ENCODE peak calls at places on chromosomes 13 and 19, in six cellular contexts. One of them, this sample, is unnamed.

GRCh38 chr13:80361883-80362327 is 21.0 kb upstream of the SPRY2 start:
- DNase-seq in heart left ventricle: no peak
- DNase-seq in right lobe of liver: no peak
- DNase-seq in HCT116: no peak
- DNase-seq in IMR-90: no peak
- DNase-seq in stomach: no peak
- DNase-seq in this sample: no peak

GRCh38 chr13:101626925-101627555 is 174.6 kb downstream of the ITGBL1 start:
- DNase-seq in right lobe of liver: no peak
- DNase-seq in HCT116: no peak
- DNase-seq in stomach: no peak
- DNase-seq in heart left ventricle: no peak
- DNase-seq in IMR-90: peak
- DNase-seq in this sample: no peak

GRCh38 chr19:23799321-23799720 is 40.6 kb upstream of the ZNF681 start:
- DNase-seq in IMR-90: no peak
- DNase-seq in heart left ventricle: no peak
- DNase-seq in HCT116: no peak
- DNase-seq in stomach: no peak
- DNase-seq in right lobe of liver: no peak
- DNase-seq in this sample: no peak

GRCh38 chr19:2523630-2524311 is 47.8 kb downstream of the GADD45B start:
- DNase-seq in heart left ventricle: no peak
- DNase-seq in IMR-90: peak
- DNase-seq in HCT116: no peak
- DNase-seq in stomach: no peak
- DNase-seq in right lobe of liver: no peak
- DNase-seq in this sample: peak

GRCh38 chr13:112652512-112653458 is 37.1 kb upstream of the ATP11A start:
- DNase-seq in heart left ventricle: peak
- DNase-seq in HCT116: no peak
- DNase-seq in IMR-90: no peak
- DNase-seq in stomach: no peak
- DNase-seq in right lobe of liver: no peak
- DNase-seq in this sample: no peak

GRCh38 chr19:44816301-44816700 is 7.4 kb downstream of the BCAM start:
- DNase-seq in heart left ventricle: no peak
- DNase-seq in IMR-90: no peak
- DNase-seq in right lobe of liver: no peak
- DNase-seq in stomach: no peak
- DNase-seq in HCT116: no peak
- DNase-seq in this sample: no peak

GRCh38 chr19:19488041-19488874 is 27.1 kb downstream of the TSSK6 start:
- DNase-seq in IMR-90: no peak
- DNase-seq in stomach: peak
- DNase-seq in right lobe of liver: peak
- DNase-seq in HCT116: no peak
- DNase-seq in heart left ventricle: peak
- DNase-seq in this sample: no peak

GRCh38 chr19:41416194-41416674 is 10.9 kb downstream of the B3GNT8 start:
- DNase-seq in heart left ventricle: no peak
- DNase-seq in right lobe of liver: no peak
- DNase-seq in HCT116: no peak
- DNase-seq in IMR-90: no peak
- DNase-seq in stomach: no peak
- DNase-seq in this sample: no peak

GRCh38 chr13:34578917-34579316 is 363.2 kb upstream of the NBEA start:
- DNase-seq in IMR-90: no peak
- DNase-seq in HCT116: no peak
- DNase-seq in stomach: no peak
- DNase-seq in right lobe of liver: no peak
- DNase-seq in heart left ventricle: no peak
- DNase-seq in this sample: no peak

GRCh38 chr19:16589917-16590316 is 17.7 kb upstream of the SLC35E1 start:
- DNase-seq in IMR-90: no peak
- DNase-seq in HCT116: no peak
- DNase-seq in right lobe of liver: no peak
- DNase-seq in heart left ventricle: no peak
- DNase-seq in stomach: no peak
- DNase-seq in this sample: no peak

GRCh38 chr19:29628661-29629385 is 22.7 kb downstream of the POP4 start:
- DNase-seq in heart left ventricle: no peak
- DNase-seq in HCT116: no peak
- DNase-seq in stomach: no peak
- DNase-seq in right lobe of liver: no peak
- DNase-seq in IMR-90: no peak
- DNase-seq in this sample: no peak

GRCh38 chr19:33520048-33520643 is 1.4 kb downstream of the PEPD start:
- DNase-seq in heart left ventricle: no peak
- DNase-seq in HCT116: no peak
- DNase-seq in right lobe of liver: no peak
- DNase-seq in stomach: no peak
- DNase-seq in IMR-90: no peak
- DNase-seq in this sample: no peak

GRCh38 chr19:53545271-53546065 is 7.5 kb downstream of the ZNF331 start:
- DNase-seq in HCT116: no peak
- DNase-seq in right lobe of liver: no peak
- DNase-seq in stomach: no peak
- DNase-seq in heart left ventricle: no peak
- DNase-seq in IMR-90: peak
- DNase-seq in this sample: peak

GRCh38 chr19:10019246-10019645 is 6.0 kb downstream of the RDH8 start:
- DNase-seq in right lobe of liver: no peak
- DNase-seq in HCT116: no peak
- DNase-seq in heart left ventricle: no peak
- DNase-seq in stomach: no peak
- DNase-seq in IMR-90: no peak
- DNase-seq in this sample: no peak

GRCh38 chr13:19062019-19062646 is 119.5 kb downstream of the TUBA3C start:
- DNase-seq in right lobe of liver: no peak
- DNase-seq in heart left ventricle: no peak
- DNase-seq in stomach: no peak
- DNase-seq in HCT116: no peak
- DNase-seq in IMR-90: no peak
- DNase-seq in this sample: no peak

GRCh38 chr19:44770550-44771257 is 7.0 kb upstream of the CBLC start:
- DNase-seq in stomach: peak
- DNase-seq in HCT116: peak
- DNase-seq in right lobe of liver: peak
- DNase-seq in IMR-90: peak
- DNase-seq in heart left ventricle: peak
- DNase-seq in this sample: peak

GRCh38 chr13:99357149-99357596 is 50.0 kb upstream of the GPR183 start:
- DNase-seq in IMR-90: peak
- DNase-seq in HCT116: no peak
- DNase-seq in heart left ventricle: no peak
- DNase-seq in right lobe of liver: no peak
- DNase-seq in stomach: no peak
- DNase-seq in this sample: peak

GRCh38 chr13:26968431-26969335 is 202.9 kb downstream of the USP12 start:
- DNase-seq in IMR-90: peak
- DNase-seq in heart left ventricle: no peak
- DNase-seq in HCT116: no peak
- DNase-seq in right lobe of liver: peak
- DNase-seq in stomach: peak
- DNase-seq in this sample: peak

GRCh38 chr13:57865600-57866294 is 234.2 kb downstream of the PCDH17 start:
- DNase-seq in stomach: no peak
- DNase-seq in heart left ventricle: no peak
- DNase-seq in HCT116: no peak
- DNase-seq in IMR-90: no peak
- DNase-seq in right lobe of liver: no peak
- DNase-seq in this sample: no peak

GRCh38 chr13:93004919-93005318 is 221.7 kb upstream of the GPC6 start:
- DNase-seq in HCT116: no peak
- DNase-seq in heart left ventricle: no peak
- DNase-seq in stomach: no peak
- DNase-seq in IMR-90: peak
- DNase-seq in right lobe of liver: no peak
- DNase-seq in this sample: no peak

GRCh38 chr13:113458218-113459065 is 5.2 kb upstream of the ADPRHL1 start:
- DNase-seq in right lobe of liver: no peak
- DNase-seq in stomach: no peak
- DNase-seq in heart left ventricle: peak
- DNase-seq in HCT116: no peak
- DNase-seq in IMR-90: peak
- DNase-seq in this sample: peak

GRCh38 chr13:45714170-45714569 is 12.1 kb downstream of the CBY2 start:
- DNase-seq in heart left ventricle: no peak
- DNase-seq in stomach: no peak
- DNase-seq in right lobe of liver: no peak
- DNase-seq in IMR-90: no peak
- DNase-seq in HCT116: no peak
- DNase-seq in this sample: no peak

GRCh38 chr13:31372454-31372853 is 172.7 kb downstream of the B3GLCT start:
- DNase-seq in IMR-90: no peak
- DNase-seq in stomach: no peak
- DNase-seq in HCT116: no peak
- DNase-seq in right lobe of liver: no peak
- DNase-seq in heart left ventricle: no peak
- DNase-seq in this sample: no peak
- TF ChIP-seq POLR2A in IMR-90: no peak
- TF ChIP-seq POLR2A in stomach: no peak
- TF ChIP-seq POLR2A in HCT116: no peak
- TF ChIP-seq POLR2A in right lobe of liver: no peak
- TF ChIP-seq POLR2A in heart left ventricle: no peak
- TF ChIP-seq POLR2A in this sample: no peak

DNA sequence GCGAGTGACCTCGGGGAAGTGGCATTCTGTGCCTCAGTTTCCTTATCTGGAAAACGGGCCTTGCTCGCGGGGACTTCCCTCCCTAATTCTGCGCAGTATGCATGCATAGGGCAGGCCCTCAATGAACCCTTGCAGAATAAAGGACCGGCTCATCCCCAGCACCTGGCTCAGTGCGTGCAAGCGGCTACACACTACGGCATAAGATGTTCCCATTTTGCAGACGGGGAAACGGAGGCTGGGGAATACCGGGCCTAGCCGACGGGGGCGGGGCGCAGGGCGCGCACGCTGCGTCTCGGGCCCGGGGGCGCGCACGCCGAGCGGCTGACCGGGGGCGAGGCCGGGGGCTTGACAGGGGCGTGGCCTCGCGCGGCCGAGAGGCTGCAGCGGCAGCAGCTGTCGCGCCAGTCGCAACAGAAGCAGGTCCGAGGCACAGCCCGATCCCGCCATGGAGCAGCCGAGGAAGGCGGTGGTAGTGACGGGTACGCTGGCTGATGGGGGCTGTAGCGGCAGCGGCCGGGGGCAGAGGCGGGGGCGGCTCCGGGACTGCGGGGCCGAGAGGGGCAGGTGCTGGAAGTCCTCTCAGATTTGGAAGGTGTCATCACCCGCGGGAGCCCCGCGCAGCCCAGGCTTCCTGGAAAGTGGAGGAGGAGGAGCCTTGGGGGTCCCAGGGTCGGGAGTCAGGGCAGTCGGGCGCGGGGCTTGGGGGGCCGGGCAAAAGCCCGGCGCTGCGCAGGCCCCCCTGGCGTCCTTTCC is at the start of gene PGPEP1:
- DNase-seq in right lobe of liver: peak
- DNase-seq in heart left ventricle: peak
- DNase-seq in IMR-90: peak
- DNase-seq in stomach: peak
- DNase-seq in HCT116: no peak
- DNase-seq in this sample: peak
- TF ChIP-seq POLR2A in right lobe of liver: peak
- TF ChIP-seq POLR2A in heart left ventricle: peak
- TF ChIP-seq POLR2A in IMR-90: no peak
- TF ChIP-seq POLR2A in stomach: no peak
- TF ChIP-seq POLR2A in HCT116: no peak
- TF ChIP-seq POLR2A in this sample: peak

GRCh38 chr13:30884543-30884942 is 21.5 kb upstream of the MEDAG start:
- DNase-seq in heart left ventricle: no peak
- DNase-seq in HCT116: no peak
- DNase-seq in stomach: no peak
- DNase-seq in right lobe of liver: no peak
- DNase-seq in IMR-90: no peak
- DNase-seq in this sample: no peak

GRCh38 chr13:30892966-30893365 is 13.1 kb upstream of the MEDAG start:
- DNase-seq in right lobe of liver: no peak
- DNase-seq in heart left ventricle: no peak
- DNase-seq in IMR-90: peak
- DNase-seq in HCT116: peak
- DNase-seq in stomach: no peak
- DNase-seq in this sample: no peak

DNA sequence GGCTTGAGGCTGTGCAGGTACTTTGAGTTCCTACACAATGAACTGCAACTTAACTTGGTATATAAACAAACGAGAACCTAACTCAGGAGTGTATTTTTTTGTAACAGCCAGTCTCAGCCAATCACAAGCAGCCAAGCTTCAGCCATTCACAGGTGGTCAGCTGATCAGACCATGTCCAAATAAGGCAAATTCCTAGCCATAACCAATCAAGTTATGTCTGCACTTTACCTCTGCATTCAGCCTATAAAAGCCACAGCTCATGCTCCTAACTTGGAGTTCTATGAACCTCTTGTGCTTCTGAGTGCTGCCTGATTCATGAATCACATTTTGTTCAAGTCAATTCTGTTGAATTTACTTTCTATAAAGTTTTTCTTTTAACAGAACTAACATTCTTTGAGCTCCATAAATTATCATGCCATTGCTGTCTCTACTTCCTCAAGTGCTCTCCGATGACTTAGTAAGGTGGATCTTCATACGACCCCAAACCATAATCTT is 16.8 kb upstream of the MEDAG start:
- DNase-seq in HCT116: no peak
- DNase-seq in IMR-90: no peak
- DNase-seq in heart left ventricle: no peak
- DNase-seq in stomach: no peak
- DNase-seq in right lobe of liver: no peak
- DNase-seq in this sample: no peak
- TF ChIP-seq POLR2A in HCT116: no peak
- TF ChIP-seq POLR2A in IMR-90: no peak
- TF ChIP-seq POLR2A in heart left ventricle: no peak
- TF ChIP-seq POLR2A in stomach: no peak
- TF ChIP-seq POLR2A in right lobe of liver: no peak
- TF ChIP-seq POLR2A in this sample: no peak

DNA sequence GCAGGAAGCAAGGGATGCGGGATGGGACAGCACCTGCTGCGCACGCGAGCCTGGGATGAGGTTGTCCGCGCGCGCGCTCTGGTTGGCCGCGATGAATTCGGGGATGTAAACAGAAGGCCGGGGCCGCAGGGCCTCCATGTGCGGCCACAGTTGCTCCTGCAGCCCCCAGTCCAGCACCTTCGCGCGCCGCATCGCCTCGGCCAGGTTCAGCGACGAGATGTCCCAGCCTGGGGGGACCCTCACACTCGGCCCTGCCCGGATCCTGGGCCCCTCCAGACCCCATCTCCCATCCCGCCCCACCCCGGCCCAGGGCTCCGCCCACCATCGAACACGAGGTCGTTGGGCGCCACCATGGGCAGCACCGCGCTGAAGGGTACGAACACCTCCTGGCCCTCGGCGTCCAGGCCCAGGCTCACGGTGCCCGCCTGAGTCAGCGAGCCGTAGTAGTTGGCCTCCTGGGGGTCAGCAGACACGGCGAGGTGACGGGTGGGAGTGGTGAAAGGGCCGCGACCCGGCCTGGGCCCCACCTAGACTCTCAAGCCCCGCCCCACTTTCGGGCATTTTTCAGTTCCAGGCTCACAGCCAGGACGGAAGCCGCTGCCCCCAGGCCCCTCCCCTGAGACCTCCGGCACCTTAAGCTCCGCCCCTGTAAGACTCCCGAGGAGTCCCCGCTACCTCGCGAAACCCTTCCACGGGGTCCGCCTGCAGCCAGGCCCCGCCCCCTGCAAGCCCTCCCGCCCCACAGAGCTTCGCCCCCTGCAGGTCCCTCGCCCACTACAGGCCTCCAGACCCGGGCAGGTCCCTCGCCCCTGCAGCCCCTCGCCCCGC is 1.1 kb downstream of the ISYNA1 start:
- DNase-seq in IMR-90: peak
- DNase-seq in right lobe of liver: peak
- DNase-seq in stomach: peak
- DNase-seq in HCT116: no peak
- DNase-seq in heart left ventricle: peak
- DNase-seq in this sample: peak
- TF ChIP-seq POLR2A in IMR-90: no peak
- TF ChIP-seq POLR2A in right lobe of liver: no peak
- TF ChIP-seq POLR2A in stomach: no peak
- TF ChIP-seq POLR2A in HCT116: no peak
- TF ChIP-seq POLR2A in heart left ventricle: no peak
- TF ChIP-seq POLR2A in this sample: no peak

This sample was measured in H54.